ENCODE peak calls at places on chromosomes 6 and 20, in nine cellular contexts. H is EH; G is HEK293T; W is T-helper 1 cell; N is MG63; C is hepatocyte; E is occipital lobe; R is activated T-helper 1 cell treated with anti-CD3 and anti-CD28 coated beads, Interleukin-2, amount 50 U/mL, for 16 hours; I is SK-N-SH. S is an unnamed sample.

GRCh38 chr6:93787841-93788240 is 368.5 kb upstream of the EPHA7 start:
- DNase-seq in H (no peak), G (no peak), W (no peak), N (no peak), C (no peak), E (no peak), R (no peak), I (no peak), S (no peak)

GRCh38 chr20:37276494-37277252 is 12.8 kb upstream of the MANBAL start:
- DNase-seq in H (peak; percentile 81), G (no peak), W (no peak), N (peak; percentile 71), C (peak; percentile 74), E (no peak), R (no peak), I (peak; percentile 63), S (no peak)

GRCh38 chr20:17381701-17382100 is 149.5 kb downstream of the BFSP1 start:
- DNase-seq in H (no peak), G (no peak), W (no peak), N (no peak), C (no peak), E (no peak), R (no peak), I (no peak), S (no peak)

GRCh38 chr6:127869772-127870404 is 31.0 kb downstream of the THEMIS start:
- DNase-seq in H (no peak), G (no peak), W (no peak), N (no peak), C (no peak), E (peak; percentile 15), R (no peak), I (no peak), S (no peak)

GRCh38 chr6:165774903-165775608 is 112.0 kb upstream of the PDE10A start:
- DNase-seq in H (no peak), G (peak; percentile 28), W (no peak), N (peak; percentile 26), C (no peak), E (no peak), R (no peak), I (no peak), S (no peak)

GRCh38 chr6:40347571-40348011 is 239.6 kb downstream of the LRFN2 start:
- DNase-seq in H (no peak), G (no peak), W (no peak), N (no peak), C (no peak), E (no peak), R (no peak), I (peak; percentile 24), S (no peak)

GRCh38 chr20:45919951-45920794 is 8.2 kb upstream of the PLTP start:
- DNase-seq in H (peak; percentile 33), G (no peak), W (no peak), N (no peak), C (no peak), E (no peak), R (no peak), I (peak; percentile 65), S (no peak)

GRCh38 chr6:23633986-23634385 is 492.0 kb upstream of the NRSN1 start:
- DNase-seq in H (no peak), G (no peak), W (no peak), N (no peak), C (no peak), E (peak; percentile 8), R (no peak), I (no peak), S (no peak)

GRCh38 chr6:13538084-13538483 is 36.3 kb upstream of the SIRT5 start:
- DNase-seq in H (peak; percentile 63), G (peak; percentile 50), W (peak; percentile 3), N (peak; percentile 6), C (peak; percentile 59), E (no peak), R (no peak), I (peak; percentile 69), S (no peak)

GRCh38 chr6:2196079-2196679 is 49.2 kb downstream of the GMDS start:
- DNase-seq in H (peak; percentile 61), G (peak; percentile 42), W (peak; percentile 28), N (no peak), C (peak; percentile 74), E (no peak), R (no peak), I (peak; percentile 57), S (no peak)

S was measured in activated effector memory CD4-positive, alpha-beta T cell treated with Interleukin-2 at 50 U/mL for 16 hours.